ENCODE peak calls at places on chromosomes 2 and 18, in four cellular contexts. E, F, Q and P are unnamed samples.
A peak's percentile ranks its signal among the peaks of the same experiment; 100 is the strongest.

GRCh38 chr2:189685540-189686229 is 11.2 kb downstream of the ANKAR start:
- DNase-seq in E (no peak), F (peak; percentile 75), Q (no peak), P (peak; percentile 17)

GRCh38 chr2:70516596-70516995 is 37.0 kb downstream of the TGFA start:
- DNase-seq in E (no peak), F (no peak), Q (no peak), P (no peak)

GRCh38 chr18:21242141-21243040 is at the start of gene GREB1L:
- DNase-seq in E (peak; percentile 78), F (peak; percentile 58), Q (peak; percentile 69), P (peak; percentile 90)

GRCh38 chr2:177106212-177106611 is 106.4 kb upstream of the HNRNPA3 start:
- DNase-seq in E (no peak), F (no peak), Q (no peak), P (peak; percentile 42)

GRCh38 chr2:83517727-83518368 is 941.2 kb downstream of the SUCLG1 start:
- DNase-seq in E (peak; percentile 8), F (no peak), Q (no peak), P (no peak)

GRCh38 chr18:53152478-53152877 is 812.5 kb downstream of the DCC start:
- DNase-seq in E (peak; percentile 24), F (no peak), Q (no peak), P (peak; percentile 3)

GRCh38 chr2:68762665-68763064 is 28.1 kb downstream of the ARHGAP25 start:
- DNase-seq in E (no peak), F (peak; percentile 71), Q (no peak), P (no peak)

GRCh38 chr18:24160086-24160485 is 21.2 kb downstream of the CABYR start:
- DNase-seq in E (no peak), F (no peak), Q (no peak), P (no peak)

GRCh38 chr2:217956895-217957457 is 45.8 kb downstream of the TNS1 start:
- DNase-seq in E (no peak), F (no peak), Q (peak; percentile 67), P (no peak)

GRCh38 chr18:55422456-55423185 is 165.4 kb downstream of the TCF4 start:
- DNase-seq in E (no peak), F (peak; percentile 83), Q (peak; percentile 27), P (no peak)

GRCh38 chr18:58942486-58942885 is 77.8 kb downstream of the ZNF532 start:
- DNase-seq in E (no peak), F (no peak), Q (no peak), P (no peak)

GRCh38 chr2:51790854-51791253 is 758.9 kb upstream of the NRXN1 start:
- DNase-seq in E (no peak), F (no peak), Q (no peak), P (no peak)

DNA sequence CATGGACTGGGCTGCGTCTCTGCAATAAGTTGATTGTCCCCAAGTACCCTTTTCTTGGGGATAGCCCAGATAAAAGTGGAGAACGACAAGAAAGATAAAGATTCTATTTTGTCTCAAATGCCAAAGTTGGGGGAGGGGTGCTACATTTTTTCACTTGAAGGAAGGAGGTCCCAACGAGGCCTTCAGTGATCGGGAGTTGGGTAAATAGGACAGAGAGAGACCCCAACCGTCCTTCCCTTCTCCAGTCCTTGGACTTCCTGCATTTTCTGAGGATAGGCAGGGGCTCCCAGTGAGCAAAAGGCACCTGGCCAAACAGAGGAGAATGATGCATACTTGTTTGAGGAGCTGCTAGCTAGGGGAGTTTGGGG is 3.4 kb upstream of the EN1 start:
- DNase-seq in E (no peak), F (no peak), Q (no peak), P (peak; percentile 32)
- H3K4me3 ChIP-seq in E (no peak overlapping the region), F (no peak overlapping the region), Q (no peak overlapping the region), P (no peak overlapping the region)

GRCh38 chr2:222076978-222077690 is 221.7 kb downstream of the PAX3 start:
- DNase-seq in E (no peak), F (no peak), Q (no peak), P (no peak)
- H3K4me3 ChIP-seq in E (no peak overlapping the region), F (no peak overlapping the region), Q (no peak overlapping the region), P (no peak overlapping the region)

DNA sequence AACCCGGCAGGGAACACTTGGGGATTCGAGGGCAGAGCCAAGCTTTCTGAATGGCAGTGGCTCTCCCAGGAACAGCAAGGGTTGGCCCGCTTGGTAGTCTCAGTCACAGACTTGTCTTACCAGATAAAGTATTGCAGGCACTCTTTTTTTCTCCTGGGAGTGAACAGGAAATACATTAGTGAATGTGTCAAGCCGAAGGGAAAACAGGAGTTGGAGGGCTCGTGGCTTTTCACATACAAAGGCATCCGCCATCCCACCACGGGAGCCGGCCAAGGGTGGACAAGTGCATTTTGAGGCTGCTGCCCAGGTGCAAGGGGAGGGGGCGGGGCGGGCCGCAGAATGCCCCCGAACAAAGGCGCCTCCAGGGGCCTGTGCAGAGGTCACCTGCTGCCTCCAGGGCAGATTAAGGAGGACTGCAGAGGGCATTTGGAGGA is 163.3 kb upstream of the SIX3 start:
- DNase-seq in E (peak; percentile 94), F (peak; percentile 15), Q (no peak), P (peak; percentile 81)
- H3K4me3 ChIP-seq in E (peak overlapping the region; percentile 49), F (no peak overlapping the region), Q (no peak overlapping the region), P (peak overlapping the region; percentile 39)

DNA sequence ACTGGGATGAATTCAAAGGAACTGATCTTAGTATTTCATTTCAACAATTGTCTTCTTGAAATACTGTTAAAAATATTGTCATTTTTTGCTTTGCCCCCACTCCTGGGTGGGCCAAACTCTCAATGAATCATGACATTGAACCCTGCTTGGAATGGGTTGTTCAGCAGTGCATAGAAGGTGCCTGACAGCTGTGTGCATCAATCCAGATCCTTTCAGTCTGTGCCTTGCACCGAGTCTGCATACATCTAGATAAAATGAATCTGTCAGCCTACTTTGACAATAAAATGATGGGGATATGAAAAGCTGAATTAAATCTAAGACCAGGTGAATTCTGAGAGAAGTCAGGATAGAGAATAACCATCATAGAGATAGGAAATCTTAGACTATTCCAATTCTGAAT is 706.6 kb downstream of the CBLN2 start:
- DNase-seq in E (no peak), F (no peak), Q (no peak), P (no peak)
- H3K4me3 ChIP-seq in E (no peak overlapping the region), F (no peak overlapping the region), Q (no peak overlapping the region), P (no peak overlapping the region)

GRCh38 chr2:241111443-241111810 is 9.3 kb upstream of the MTERF4 start:
- DNase-seq in E (no peak), F (no peak), Q (no peak), P (peak; percentile 26)

GRCh38 chr2:241109210-241110088 is 7.4 kb upstream of the MTERF4 start:
- DNase-seq in E (no peak), F (no peak), Q (no peak), P (peak; percentile 31)

GRCh38 chr2:241110607-241111442 is 8.7 kb upstream of the MTERF4 start:
- DNase-seq in E (no peak), F (no peak), Q (no peak), P (peak; percentile 46)

GRCh38 chr2:241108271-241109209 is 6.5 kb upstream of the MTERF4 start:
- DNase-seq in E (no peak), F (no peak), Q (no peak), P (peak; percentile 31)

GRCh38 chr2:241110089-241110606 is 8.1 kb upstream of the MTERF4 start:
- DNase-seq in E (no peak), F (no peak), Q (no peak), P (no peak)
- H3K4me3 ChIP-seq in E (no peak overlapping the region), F (no peak overlapping the region), Q (no peak overlapping the region), P (no peak overlapping the region)